ENCODE peak calls at places on chromosomes 16 and 17, in four cellular contexts. O is RWPE1, K is breast epithelium, C is memory B cell. L is an unnamed sample.

GRCh38 chr17:53142890-53143289 is 679.8 kb upstream of the KIF2B start:
- DNase-seq in C (no peak), K (no peak), O (no peak), L (no peak)

GRCh38 chr17:31405941-31406371 is 14.5 kb downstream of the RAB11FIP4 start:
- DNase-seq in C (no peak), O (no peak), K (no peak), L (no peak)

GRCh38 chr17:40956401-40957254 is 10.1 kb downstream of the KRT39 start:
- DNase-seq in C (no peak), K (no peak), O (peak), L (no peak)

GRCh38 chr16:63904182-63904581 is 1217.7 kb downstream of the CDH11 start:
- DNase-seq in O (no peak), K (no peak), C (no peak), L (no peak)

GRCh38 chr16:55248058-55248457 is 75.9 kb upstream of the IRX6 start:
- DNase-seq in O (no peak), K (no peak), C (no peak), L (no peak)

GRCh38 chr17:13415877-13416416 is 185.8 kb downstream of the HS3ST3A1 start:
- DNase-seq in O (no peak), C (no peak), K (no peak), L (no peak)

GRCh38 chr16:81485225-81485624 is 40.6 kb downstream of the CMIP start:
- DNase-seq in C (no peak), O (no peak), K (no peak), L (no peak)

GRCh38 chr16:67312450-67313118 is 14.0 kb downstream of the KCTD19 start:
- DNase-seq in O (no peak), K (no peak), C (no peak), L (no peak)

GRCh38 chr17:69712801-69713311 is 298.4 kb downstream of the MAP2K6 start:
- DNase-seq in O (no peak), C (no peak), K (no peak), L (no peak)

GRCh38 chr16:23398987-23399805 is 53.8 kb downstream of the COG7 start:
- DNase-seq in C (no peak), K (peak), O (no peak), L (no peak)

GRCh38 chr17:32755045-32755805 is 121.7 kb downstream of the MYO1D start:
- DNase-seq in O (peak), C (peak), K (no peak), L (no peak)

GRCh38 chr17:53141731-53142130 is 681.0 kb upstream of the KIF2B start:
- DNase-seq in O (no peak), C (no peak), K (no peak), L (no peak)

GRCh38 chr17:64707077-64707591 is 45.0 kb upstream of the SMURF2 start:
- DNase-seq in C (no peak), K (peak), O (peak), L (no peak)

GRCh38 chr16:2954647-2955381 is 9.3 kb upstream of the KREMEN2 start:
- DNase-seq in O (no peak), C (no peak), K (no peak), L (no peak)

GRCh38 chr17:27542841-27543463 is 86.7 kb downstream of the KSR1 start:
- DNase-seq in C (no peak), K (no peak), O (no peak), L (no peak)

GRCh38 chr16:66372078-66372897 is 5.8 kb downstream of the CDH5 start:
- DNase-seq in K (no peak), O (no peak), C (no peak), L (no peak)

GRCh38 chr16:3873482-3874173 is 6.9 kb downstream of the CREBBP start:
- DNase-seq in O (no peak), C (no peak), K (no peak), L (no peak)

GRCh38 chr17:20158580-20158979 is 149.4 kb downstream of the SPECC1 start:
- DNase-seq in O (no peak), C (no peak), K (no peak), L (no peak)

GRCh38 chr17:19387921-19388521 is 1.0 kb upstream of the MFAP4 start:
- DNase-seq in K (no peak), O (no peak), C (no peak), L (no peak)

GRCh38 chr17:34651267-34651955 is 72.0 kb downstream of the TMEM132E start:
- DNase-seq in K (no peak), O (no peak), C (no peak), L (no peak)

GRCh38 chr16:77408607-77409006 is 26.2 kb downstream of the ADAMTS18 start:
- DNase-seq in K (no peak), C (no peak), O (no peak), L (no peak)

GRCh38 chr16:48105456-48105855 is 50.3 kb downstream of the ABCC12 start:
- DNase-seq in C (no peak), O (no peak), K (no peak), L (no peak)

GRCh38 chr17:9529033-9529748 is 46.4 kb downstream of the STX8 start:
- DNase-seq in O (peak), K (no peak), C (no peak), L (peak)

GRCh38 chr17:74770498-74771318 is 5.4 kb downstream of the NAT9 start:
- DNase-seq in O (peak), C (peak), K (peak), L (peak)

GRCh38 chr17:9401434-9401833 is 174.2 kb downstream of the STX8 start:
- DNase-seq in C (no peak), K (no peak), O (peak), L (no peak)

GRCh38 chr17:49760909-49761558 is 2.9 kb downstream of the FAM117A start:
- DNase-seq in K (no peak), C (no peak), O (no peak), L (no peak)

GRCh38 chr17:27888072-27888471 is 5.1 kb downstream of the LYRM9 start:
- DNase-seq in O (no peak), K (no peak), C (no peak), L (no peak)

GRCh38 chr17:29005936-29006438 is at the start of gene SEZ6:
- DNase-seq in C (peak), O (peak), K (peak), L (peak)

L was measured in GM12891.